ENCODE peak calls at places on chromosomes 12 and 14, in five cellular contexts. Z is colonic mucosa; V is astrocyte of the cerebellum; G is GM12865; T is CD8-positive, alpha-beta T cell. B is an unnamed sample.

GRCh38 chr14:26851793-26852192 is 254.0 kb upstream of the NOVA1 start:
- DNase-seq in V (no peak), Z (no peak), G (no peak), T (no peak), B (no peak)

GRCh38 chr12:68636268-68636667 is 25.6 kb downstream of the RAP1B start:
- DNase-seq in V (no peak), T (no peak), Z (no peak), G (no peak), B (no peak)

GRCh38 chr14:91417134-91417982 is at the start of gene CCDC88C:
- DNase-seq in V (no peak), T (peak; percentile 69), Z (peak; percentile 80), G (peak; percentile 84), B (peak; percentile 58)

GRCh38 chr12:121858662-121859572 is at the start of gene HPD:
- DNase-seq in V (peak; percentile 81), Z (peak; percentile 46), T (no peak), G (no peak), B (no peak)

GRCh38 chr14:26598672-26599131 is 869 bp upstream of the NOVA1 start:
- DNase-seq in T (no peak), G (no peak), Z (peak; percentile 18), V (no peak), B (no peak)

GRCh38 chr14:95758331-95758730 is 44.4 kb upstream of the TCL1A start:
- DNase-seq in G (no peak), Z (no peak), V (no peak), T (no peak), B (no peak)

GRCh38 chr12:28497889-28498411 is 307.7 kb downstream of the CCDC91 start:
- DNase-seq in Z (no peak), T (no peak), G (peak; percentile 58), V (peak; percentile 8), B (no peak)

GRCh38 chr14:72715910-72716268 is 178.0 kb downstream of the DPF3 start:
- DNase-seq in V (no peak), T (no peak), Z (no peak), G (no peak), B (no peak)

GRCh38 chr12:62882696-62883095 is 52.3 kb downstream of the PPM1H start:
- DNase-seq in Z (no peak), V (no peak), T (no peak), G (peak; percentile 65), B (no peak)

GRCh38 chr14:46322076-46322475 is 329.5 kb downstream of the RPL10L start:
- DNase-seq in Z (no peak), T (no peak), G (no peak), V (no peak), B (no peak)

GRCh38 chr12:92624236-92624635 is 78.6 kb upstream of the PLEKHG7 start:
- DNase-seq in T (no peak), G (no peak), V (peak; percentile 11), Z (no peak), B (no peak)

GRCh38 chr12:8609061-8609570 is 3.5 kb downstream of the AICDA start:
- DNase-seq in V (peak; percentile 23), Z (no peak), G (peak; percentile 66), T (no peak), B (peak; percentile 14)

GRCh38 chr12:50353869-50354593 is 42.4 kb downstream of the FAM186A start:
- DNase-seq in V (peak; percentile 31), Z (no peak), T (no peak), G (no peak), B (no peak)

GRCh38 chr12:623172-623864 is 39.9 kb downstream of the NINJ2 start:
- DNase-seq in V (no peak), Z (no peak), G (no peak), T (no peak), B (no peak)

GRCh38 chr14:79278798-79279644 is 932.3 kb downstream of the DIO2 start:
- DNase-seq in Z (peak; percentile 87), T (no peak), G (no peak), V (peak; percentile 72), B (peak; percentile 72)

GRCh38 chr12:53215497-53215896 is 8.4 kb upstream of the ITGB7 start:
- DNase-seq in V (no peak), T (no peak), G (no peak), Z (no peak), B (no peak)

GRCh38 chr12:124768462-124769165 is 95.0 kb downstream of the SCARB1 start:
- DNase-seq in T (no peak), G (no peak), V (no peak), Z (no peak), B (no peak)

GRCh38 chr12:119225454-119225853 is 46.7 kb downstream of the HSPB8 start:
- DNase-seq in T (no peak), Z (no peak), V (no peak), G (peak; percentile 9), B (no peak)

GRCh38 chr12:52569726-52570125 is 3.9 kb downstream of the KRT74 start:
- DNase-seq in T (no peak), Z (no peak), G (no peak), V (no peak), B (no peak)

GRCh38 chr14:35385042-35385839 is 19.3 kb downstream of the NFKBIA start:
- DNase-seq in V (peak; percentile 73), G (no peak), T (no peak), Z (peak; percentile 77), B (no peak)

GRCh38 chr14:70709726-70710382 is 68.1 kb downstream of the TTC9 start:
- DNase-seq in V (no peak), G (no peak), Z (no peak), T (no peak), B (no peak)

GRCh38 chr12:104951759-104952509 is 6.2 kb downstream of the SLC41A2 start:
- DNase-seq in G (no peak), V (no peak), Z (no peak), T (no peak), B (no peak)

GRCh38 chr12:99131761-99132199 is 486.7 kb downstream of the APAF1 start:
- DNase-seq in T (no peak), G (peak; percentile 54), Z (no peak), V (peak; percentile 65), B (peak; percentile 50)

GRCh38 chr12:54981796-54982195 is 2.8 kb downstream of the TESPA1 start:
- DNase-seq in V (no peak), T (no peak), Z (no peak), G (no peak), B (no peak)

GRCh38 chr14:76117789-76118188 is 33.9 kb upstream of the GPATCH2L start:
- DNase-seq in G (no peak), Z (no peak), V (no peak), T (no peak), B (no peak)

GRCh38 chr12:113796086-113796827 is 169.9 kb downstream of the RBM19 start:
- DNase-seq in T (no peak), Z (no peak), G (no peak), V (no peak), B (no peak)

GRCh38 chr14:101858791-101859537 is 97.5 kb downstream of the PPP2R5C start:
- DNase-seq in T (no peak), V (no peak), G (no peak), Z (no peak), B (no peak)

GRCh38 chr12:21745258-21745657 is 29.2 kb downstream of the KCNJ8 start:
- DNase-seq in V (no peak), G (no peak), T (no peak), Z (no peak), B (no peak)

GRCh38 chr12:107775093-107775721 is 703 bp downstream of the ASCL4 start:
- DNase-seq in T (no peak), V (no peak), G (no peak), Z (no peak), B (peak; percentile 26)

GRCh38 chr12:2084553-2085296 is 31.9 kb downstream of the CACNA1C start:
- DNase-seq in Z (no peak), T (no peak), V (peak; percentile 16), G (no peak), B (no peak)

GRCh38 chr12:113463746-113464743 is 7.6 kb downstream of the LHX5 start:
- DNase-seq in T (no peak), Z (no peak), V (no peak), G (no peak), B (no peak)

GRCh38 chr14:103739466-103739792 is 23.8 kb downstream of the ZFYVE21 start:
- DNase-seq in G (no peak), T (no peak), Z (no peak), V (no peak), B (no peak)

GRCh38 chr12:124436366-124436765 is 131.0 kb downstream of the NCOR2 start:
- DNase-seq in T (no peak), G (no peak), Z (no peak), V (no peak), B (no peak)

GRCh38 chr12:115983226-115983798 is 294.2 kb downstream of the MED13L start:
- DNase-seq in T (no peak), Z (no peak), V (no peak), G (peak; percentile 5), B (no peak)
- TF ChIP-seq CTCF in T (no peak), Z (no peak), V (peak; percentile 13), G (peak; percentile 4), B (peak; percentile 44)

GRCh38 chr14:97366400-97366799 is 569.2 kb downstream of the VRK1 start:
- DNase-seq in V (no peak), T (no peak), Z (no peak), G (no peak), B (no peak)
- TF ChIP-seq CTCF in V (no peak), T (no peak), Z (no peak), G (no peak), B (no peak)

DNA sequence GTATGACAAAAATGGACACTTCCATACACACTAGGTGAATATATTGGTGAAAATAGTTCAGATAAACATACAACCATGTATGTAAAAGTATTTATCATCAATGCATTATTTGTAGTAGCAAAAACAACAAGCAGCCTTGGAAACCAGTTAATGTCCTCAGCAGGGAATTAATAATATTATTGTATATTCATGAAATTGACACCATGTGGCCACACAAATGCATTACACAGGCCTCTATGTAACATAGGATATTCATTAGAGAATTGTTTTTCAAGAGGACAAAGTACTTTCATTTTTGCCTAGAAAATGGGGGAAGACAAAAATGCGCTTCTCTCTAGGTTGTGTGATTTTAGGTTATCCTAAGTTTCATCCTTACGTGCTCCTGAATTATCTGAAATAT is 24.3 kb downstream of the SPRING1 start:
- DNase-seq in V (no peak), G (no peak), Z (no peak), T (no peak), B (no peak)
- TF ChIP-seq CTCF in V (peak; percentile 10), G (no peak), Z (no peak), T (no peak), B (peak; percentile 40)

GRCh38 chr12:16849473-16849872 is 243.5 kb upstream of the LMO3 start:
- DNase-seq in G (no peak), V (no peak), T (no peak), Z (no peak), B (no peak)

GRCh38 chr12:16844875-16845274 is 238.9 kb upstream of the LMO3 start:
- DNase-seq in G (peak; percentile 4), Z (no peak), T (no peak), V (no peak), B (no peak)
- TF ChIP-seq CTCF in G (peak; percentile 14), Z (no peak), T (no peak), V (peak; percentile 15), B (peak; percentile 22)

GRCh38 chr14:85991156-85991555 is 461.2 kb downstream of the FLRT2 start:
- DNase-seq in T (no peak), G (no peak), V (no peak), Z (no peak), B (no peak)

DNA sequence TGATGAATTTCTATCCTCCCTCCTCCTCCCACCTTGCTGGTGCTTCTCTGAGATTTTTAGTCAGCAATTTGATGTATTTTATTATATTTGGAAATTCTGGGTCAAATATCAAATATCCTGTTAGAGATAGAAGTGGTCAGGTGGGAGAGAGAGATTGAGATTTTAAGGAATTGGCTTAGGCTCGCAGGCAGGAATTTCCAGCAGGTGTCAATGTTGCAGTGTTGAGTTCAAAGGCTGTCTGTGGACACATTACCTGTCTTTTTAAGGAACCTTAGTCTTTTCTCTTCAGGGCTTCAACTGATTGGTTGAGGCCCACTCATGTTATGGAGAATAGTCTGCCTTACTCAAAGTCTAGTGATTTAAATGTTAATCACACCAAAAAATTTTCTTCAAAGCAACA is 457.3 kb downstream of the FLRT2 start:
- DNase-seq in Z (no peak), V (no peak), G (no peak), T (no peak), B (no peak)
- TF ChIP-seq CTCF in Z (no peak), V (no peak), G (no peak), T (no peak), B (no peak)